ENCODE peak calls at places on chromosomes 16 and 17, in eight cellular contexts. One of them, this sample, is unnamed.
A peak's percentile ranks its signal among the peaks of the same experiment; 100 is the strongest.

GRCh38 chr16:17304124-17304813 is 166.5 kb downstream of the XYLT1 start:
- DNase-seq in AG09309: no peak
- DNase-seq in HAP-1: no peak
- DNase-seq in Jurkat, Clone E6-1: no peak
- DNase-seq in IMR-90: peak; percentile 17
- DNase-seq in SK-N-MC: no peak
- DNase-seq in AG10803: peak; percentile 57
- DNase-seq in coronary artery: no peak
- DNase-seq in this sample: no peak

GRCh38 chr16:4734063-4734729 is at the start of the genes ANKS3 and DNAAF8:
- DNase-seq in SK-N-MC: peak; percentile 18
- DNase-seq in coronary artery: peak; percentile 98
- DNase-seq in IMR-90: peak; percentile 97
- DNase-seq in AG09309: peak; percentile 89
- DNase-seq in HAP-1: peak; percentile 98
- DNase-seq in Jurkat, Clone E6-1: peak; percentile 58
- DNase-seq in AG10803: peak; percentile 98
- DNase-seq in this sample: peak; percentile 78

GRCh38 chr16:11587643-11588247 is 1.0 kb upstream of the LITAF start:
- DNase-seq in AG10803: no peak
- DNase-seq in IMR-90: no peak
- DNase-seq in Jurkat, Clone E6-1: no peak
- DNase-seq in AG09309: no peak
- DNase-seq in HAP-1: no peak
- DNase-seq in SK-N-MC: no peak
- DNase-seq in coronary artery: no peak
- DNase-seq in this sample: no peak

GRCh38 chr17:17151055-17151454 is 55.1 kb downstream of the PLD6 start:
- DNase-seq in AG09309: peak; percentile 75
- DNase-seq in HAP-1: no peak
- DNase-seq in coronary artery: no peak
- DNase-seq in SK-N-MC: no peak
- DNase-seq in Jurkat, Clone E6-1: no peak
- DNase-seq in IMR-90: peak; percentile 90
- DNase-seq in AG10803: peak; percentile 84
- DNase-seq in this sample: no peak

GRCh38 chr17:9259419-9259818 is 238.1 kb downstream of the NTN1 start:
- DNase-seq in AG09309: no peak
- DNase-seq in SK-N-MC: no peak
- DNase-seq in coronary artery: no peak
- DNase-seq in AG10803: no peak
- DNase-seq in IMR-90: no peak
- DNase-seq in Jurkat, Clone E6-1: no peak
- DNase-seq in HAP-1: no peak
- DNase-seq in this sample: no peak

GRCh38 chr17:27540300-27541105 is 84.3 kb downstream of the KSR1 start:
- DNase-seq in Jurkat, Clone E6-1: no peak
- DNase-seq in SK-N-MC: no peak
- DNase-seq in IMR-90: peak; percentile 100
- DNase-seq in AG10803: peak; percentile 99
- DNase-seq in coronary artery: peak; percentile 97
- DNase-seq in AG09309: peak; percentile 91
- DNase-seq in HAP-1: no peak
- DNase-seq in this sample: no peak

GRCh38 chr17:29127840-29128239 is 52.4 kb downstream of the MYO18A start:
- DNase-seq in SK-N-MC: no peak
- DNase-seq in coronary artery: no peak
- DNase-seq in HAP-1: no peak
- DNase-seq in IMR-90: no peak
- DNase-seq in AG09309: no peak
- DNase-seq in AG10803: no peak
- DNase-seq in Jurkat, Clone E6-1: no peak
- DNase-seq in this sample: no peak

GRCh38 chr17:37570527-37571093 is 38.6 kb downstream of the SYNRG start:
- DNase-seq in AG09309: no peak
- DNase-seq in HAP-1: peak; percentile 78
- DNase-seq in AG10803: peak; percentile 37
- DNase-seq in coronary artery: no peak
- DNase-seq in SK-N-MC: no peak
- DNase-seq in IMR-90: peak; percentile 69
- DNase-seq in Jurkat, Clone E6-1: peak; percentile 12
- DNase-seq in this sample: no peak

GRCh38 chr16:85759631-85760419 is 8.9 kb upstream of the C16orf74 start:
- DNase-seq in coronary artery: no peak
- DNase-seq in Jurkat, Clone E6-1: no peak
- DNase-seq in AG10803: no peak
- DNase-seq in AG09309: no peak
- DNase-seq in HAP-1: peak; percentile 52
- DNase-seq in IMR-90: no peak
- DNase-seq in SK-N-MC: no peak
- DNase-seq in this sample: peak; percentile 31

GRCh38 chr16:17784073-17784472 is 313.3 kb upstream of the XYLT1 start:
- DNase-seq in AG09309: no peak
- DNase-seq in Jurkat, Clone E6-1: peak; percentile 55
- DNase-seq in HAP-1: no peak
- DNase-seq in IMR-90: peak; percentile 56
- DNase-seq in coronary artery: no peak
- DNase-seq in SK-N-MC: peak; percentile 1
- DNase-seq in AG10803: peak; percentile 45
- DNase-seq in this sample: no peak

GRCh38 chr16:53913082-53913870 is 209.3 kb downstream of the FTO start:
- DNase-seq in AG10803: peak; percentile 90
- DNase-seq in IMR-90: peak; percentile 94
- DNase-seq in HAP-1: peak; percentile 69
- DNase-seq in coronary artery: no peak
- DNase-seq in Jurkat, Clone E6-1: peak; percentile 48
- DNase-seq in AG09309: peak; percentile 88
- DNase-seq in SK-N-MC: no peak
- DNase-seq in this sample: no peak

GRCh38 chr17:33451221-33451620 is 158.1 kb upstream of the ASIC2 start:
- DNase-seq in AG10803: no peak
- DNase-seq in AG09309: no peak
- DNase-seq in Jurkat, Clone E6-1: no peak
- DNase-seq in SK-N-MC: no peak
- DNase-seq in IMR-90: no peak
- DNase-seq in HAP-1: no peak
- DNase-seq in coronary artery: no peak
- DNase-seq in this sample: no peak

GRCh38 chr17:75617218-75617617 is 16.0 kb upstream of the SMIM5 start:
- DNase-seq in AG10803: no peak
- DNase-seq in HAP-1: no peak
- DNase-seq in coronary artery: no peak
- DNase-seq in Jurkat, Clone E6-1: no peak
- DNase-seq in AG09309: no peak
- DNase-seq in SK-N-MC: no peak
- DNase-seq in IMR-90: no peak
- DNase-seq in this sample: no peak

GRCh38 chr16:87337247-87337646 is 20.1 kb upstream of the C16orf95 start:
- DNase-seq in SK-N-MC: no peak
- DNase-seq in IMR-90: no peak
- DNase-seq in AG09309: no peak
- DNase-seq in AG10803: no peak
- DNase-seq in Jurkat, Clone E6-1: peak; percentile 42
- DNase-seq in HAP-1: no peak
- DNase-seq in coronary artery: no peak
- DNase-seq in this sample: no peak

GRCh38 chr17:5545051-5545987 is 39.0 kb downstream of the NLRP1 start:
- DNase-seq in Jurkat, Clone E6-1: no peak
- DNase-seq in AG10803: no peak
- DNase-seq in HAP-1: no peak
- DNase-seq in SK-N-MC: no peak
- DNase-seq in IMR-90: peak; percentile 21
- DNase-seq in AG09309: no peak
- DNase-seq in coronary artery: no peak
- DNase-seq in this sample: no peak

GRCh38 chr17:82611140-82612058 is 36.8 kb downstream of the WDR45B start:
- DNase-seq in coronary artery: no peak
- DNase-seq in IMR-90: peak; percentile 60
- DNase-seq in HAP-1: peak; percentile 41
- DNase-seq in Jurkat, Clone E6-1: peak; percentile 28
- DNase-seq in AG10803: peak; percentile 49
- DNase-seq in SK-N-MC: no peak
- DNase-seq in AG09309: no peak
- DNase-seq in this sample: no peak

GRCh38 chr16:84374160-84374489 is 5.8 kb downstream of the ATP2C2 start:
- DNase-seq in AG09309: no peak
- DNase-seq in IMR-90: no peak
- DNase-seq in SK-N-MC: no peak
- DNase-seq in coronary artery: no peak
- DNase-seq in Jurkat, Clone E6-1: no peak
- DNase-seq in HAP-1: no peak
- DNase-seq in AG10803: no peak
- DNase-seq in this sample: no peak

GRCh38 chr17:77884019-77884418 is 74.5 kb upstream of the TNRC6C start:
- DNase-seq in AG10803: no peak
- DNase-seq in AG09309: no peak
- DNase-seq in coronary artery: no peak
- DNase-seq in HAP-1: peak; percentile 43
- DNase-seq in SK-N-MC: no peak
- DNase-seq in IMR-90: peak; percentile 5
- DNase-seq in Jurkat, Clone E6-1: peak; percentile 66
- DNase-seq in this sample: peak; percentile 15

GRCh38 chr16:79334127-79334526 is 266.4 kb downstream of the MAF start:
- DNase-seq in SK-N-MC: no peak
- DNase-seq in HAP-1: peak; percentile 39
- DNase-seq in coronary artery: no peak
- DNase-seq in Jurkat, Clone E6-1: peak; percentile 15
- DNase-seq in IMR-90: no peak
- DNase-seq in AG10803: no peak
- DNase-seq in AG09309: no peak
- DNase-seq in this sample: no peak

GRCh38 chr16:59993101-59993500 is 1259.0 kb upstream of the GOT2 start:
- DNase-seq in HAP-1: peak; percentile 16
- DNase-seq in IMR-90: no peak
- DNase-seq in AG10803: no peak
- DNase-seq in SK-N-MC: no peak
- DNase-seq in AG09309: no peak
- DNase-seq in Jurkat, Clone E6-1: no peak
- DNase-seq in coronary artery: no peak
- DNase-seq in this sample: no peak

GRCh38 chr17:17188586-17188985 is 17.5 kb downstream of the PLD6 start:
- DNase-seq in AG10803: no peak
- DNase-seq in Jurkat, Clone E6-1: no peak
- DNase-seq in AG09309: no peak
- DNase-seq in HAP-1: no peak
- DNase-seq in coronary artery: no peak
- DNase-seq in SK-N-MC: no peak
- DNase-seq in IMR-90: no peak
- DNase-seq in this sample: no peak

GRCh38 chr16:53809088-53809951 is 105.4 kb downstream of the FTO start:
- DNase-seq in Jurkat, Clone E6-1: no peak
- DNase-seq in IMR-90: peak; percentile 92
- DNase-seq in AG10803: peak; percentile 94
- DNase-seq in AG09309: peak; percentile 92
- DNase-seq in coronary artery: no peak
- DNase-seq in HAP-1: no peak
- DNase-seq in SK-N-MC: peak; percentile 37
- DNase-seq in this sample: no peak

GRCh38 chr17:74446551-74447500 is 14.9 kb downstream of the GPRC5C start:
- DNase-seq in Jurkat, Clone E6-1: no peak
- DNase-seq in coronary artery: peak; percentile 97
- DNase-seq in AG09309: no peak
- DNase-seq in SK-N-MC: no peak
- DNase-seq in AG10803: no peak
- DNase-seq in IMR-90: no peak
- DNase-seq in HAP-1: no peak
- DNase-seq in this sample: no peak

DNA sequence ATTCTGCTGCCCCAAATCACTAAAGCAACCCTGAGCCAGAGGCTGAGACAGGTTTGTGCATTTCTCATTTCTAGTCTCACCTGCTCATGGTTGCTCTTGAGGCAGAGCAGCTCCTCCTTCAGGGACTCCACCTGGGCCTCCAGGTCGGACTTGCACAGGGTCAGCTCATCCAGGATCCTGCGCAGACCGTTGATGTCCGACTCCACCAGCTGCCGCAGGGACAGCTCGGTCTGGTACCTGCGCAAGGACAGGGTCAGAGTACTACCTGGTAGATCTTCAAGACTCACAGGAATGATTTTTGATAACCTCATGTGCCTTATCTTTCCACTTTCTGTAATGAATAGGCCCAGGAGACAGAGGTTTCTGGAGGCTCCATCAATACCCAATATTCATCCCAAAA is 1.1 kb downstream of the KRT31 start:
- DNase-seq in coronary artery: no peak
- DNase-seq in Jurkat, Clone E6-1: no peak
- DNase-seq in AG09309: no peak
- DNase-seq in HAP-1: no peak
- DNase-seq in SK-N-MC: no peak
- DNase-seq in AG10803: no peak
- DNase-seq in IMR-90: no peak
- DNase-seq in this sample: no peak
- H3K4me3 ChIP-seq in coronary artery: no peak overlapping the region
- H3K4me3 ChIP-seq in Jurkat, Clone E6-1: no peak overlapping the region
- H3K4me3 ChIP-seq in AG09309: no peak overlapping the region
- H3K4me3 ChIP-seq in HAP-1: no peak overlapping the region
- H3K4me3 ChIP-seq in SK-N-MC: no peak overlapping the region
- H3K4me3 ChIP-seq in AG10803: no peak overlapping the region
- H3K4me3 ChIP-seq in IMR-90: no peak overlapping the region
- H3K4me3 ChIP-seq in this sample: no peak overlapping the region

GRCh38 chr16:50304467-50305440 is 38.4 kb downstream of the ADCY7 start:
- DNase-seq in AG09309: no peak
- DNase-seq in Jurkat, Clone E6-1: no peak
- DNase-seq in IMR-90: no peak
- DNase-seq in AG10803: no peak
- DNase-seq in SK-N-MC: no peak
- DNase-seq in HAP-1: peak; percentile 4
- DNase-seq in coronary artery: peak; percentile 65
- DNase-seq in this sample: no peak
- H3K4me3 ChIP-seq in AG09309: no peak overlapping the region
- H3K4me3 ChIP-seq in Jurkat, Clone E6-1: no peak overlapping the region
- H3K4me3 ChIP-seq in IMR-90: no peak overlapping the region
- H3K4me3 ChIP-seq in AG10803: no peak overlapping the region
- H3K4me3 ChIP-seq in SK-N-MC: no peak overlapping the region
- H3K4me3 ChIP-seq in HAP-1: no peak overlapping the region
- H3K4me3 ChIP-seq in coronary artery: no peak overlapping the region
- H3K4me3 ChIP-seq in this sample: no peak overlapping the region

GRCh38 chr17:19433727-19434340 is 22.8 kb downstream of the RNF112 start:
- DNase-seq in Jurkat, Clone E6-1: no peak
- DNase-seq in IMR-90: no peak
- DNase-seq in HAP-1: no peak
- DNase-seq in coronary artery: no peak
- DNase-seq in SK-N-MC: no peak
- DNase-seq in AG10803: no peak
- DNase-seq in AG09309: no peak
- DNase-seq in this sample: no peak

GRCh38 chr17:19431691-19432090 is 20.7 kb downstream of the RNF112 start:
- DNase-seq in SK-N-MC: no peak
- DNase-seq in coronary artery: no peak
- DNase-seq in AG09309: no peak
- DNase-seq in IMR-90: no peak
- DNase-seq in Jurkat, Clone E6-1: no peak
- DNase-seq in AG10803: no peak
- DNase-seq in HAP-1: no peak
- DNase-seq in this sample: no peak

GRCh38 chr17:19433240-19433639 is 22.2 kb downstream of the RNF112 start:
- DNase-seq in HAP-1: no peak
- DNase-seq in IMR-90: no peak
- DNase-seq in Jurkat, Clone E6-1: no peak
- DNase-seq in AG09309: no peak
- DNase-seq in coronary artery: no peak
- DNase-seq in SK-N-MC: no peak
- DNase-seq in AG10803: no peak
- DNase-seq in this sample: no peak
- H3K4me3 ChIP-seq in HAP-1: no peak overlapping the region
- H3K4me3 ChIP-seq in IMR-90: no peak overlapping the region
- H3K4me3 ChIP-seq in Jurkat, Clone E6-1: no peak overlapping the region
- H3K4me3 ChIP-seq in AG09309: no peak overlapping the region
- H3K4me3 ChIP-seq in coronary artery: no peak overlapping the region
- H3K4me3 ChIP-seq in SK-N-MC: no peak overlapping the region
- H3K4me3 ChIP-seq in AG10803: no peak overlapping the region
- H3K4me3 ChIP-seq in this sample: no peak overlapping the region

GRCh38 chr17:48392836-48393235 is 37.2 kb downstream of the SKAP1 start:
- DNase-seq in coronary artery: no peak
- DNase-seq in SK-N-MC: no peak
- DNase-seq in AG09309: no peak
- DNase-seq in Jurkat, Clone E6-1: no peak
- DNase-seq in AG10803: peak; percentile 61
- DNase-seq in HAP-1: no peak
- DNase-seq in IMR-90: no peak
- DNase-seq in this sample: no peak
- H3K4me3 ChIP-seq in coronary artery: no peak overlapping the region
- H3K4me3 ChIP-seq in SK-N-MC: no peak overlapping the region
- H3K4me3 ChIP-seq in AG09309: no peak overlapping the region
- H3K4me3 ChIP-seq in Jurkat, Clone E6-1: no peak overlapping the region
- H3K4me3 ChIP-seq in AG10803: peak overlapping the region; percentile 12
- H3K4me3 ChIP-seq in HAP-1: no peak overlapping the region
- H3K4me3 ChIP-seq in IMR-90: no peak overlapping the region
- H3K4me3 ChIP-seq in this sample: no peak overlapping the region